ENCODE peak calls at places on chromosomes 16 and 17, in five cellular contexts. I, N, Z, X and Y are unnamed samples.
A peak's percentile ranks its signal among the peaks of the same experiment; 100 is the strongest.

GRCh38 chr16:85148959-85149358 is 36.7 kb upstream of the CIBAR2 start:
- DNase-seq in N (no peak), Z (no peak), I (no peak), X (no peak), Y (peak; percentile 74)

GRCh38 chr17:29572691-29573557 is 4.4 kb downstream of the TP53I13 start:
- DNase-seq in I (peak; percentile 54), X (peak; percentile 83), N (peak; percentile 68), Z (peak; percentile 85), Y (peak; percentile 74)

GRCh38 chr16:72924918-72925630 is 122.9 kb downstream of the ZFHX3 start:
- DNase-seq in N (no peak), I (no peak), X (no peak), Z (no peak), Y (no peak)

GRCh38 chr16:88087517-88087877 is 136.3 kb downstream of the BANP start:
- DNase-seq in I (no peak), Z (no peak), X (no peak), N (no peak), Y (no peak)

GRCh38 chr17:60451071-60451470 is 28.8 kb downstream of the CHCT1 start:
- DNase-seq in X (no peak), I (no peak), Z (no peak), N (no peak), Y (no peak)

GRCh38 chr16:30741461-30741914 is 6.7 kb upstream of the PHKG2 start:
- DNase-seq in Z (no peak), X (peak; percentile 99), N (peak; percentile 63), I (no peak), Y (peak; percentile 92)

GRCh38 chr16:89112377-89113151 is 18.9 kb downstream of the ACSF3 start:
- DNase-seq in Z (no peak), X (no peak), I (no peak), N (no peak), Y (no peak)

GRCh38 chr17:69448431-69449102 is 34.1 kb downstream of the MAP2K6 start:
- DNase-seq in I (peak; percentile 73), X (no peak), N (peak; percentile 96), Z (peak; percentile 76), Y (peak; percentile 16)

GRCh38 chr17:76265624-76266243 is 586 bp downstream of the UBALD2 start:
- DNase-seq in N (no peak), X (peak; percentile 59), Z (peak; percentile 79), I (peak; percentile 55), Y (peak; percentile 67)

GRCh38 chr17:41773731-41774193 is 12.7 kb downstream of the JUP start:
- DNase-seq in Z (no peak), N (no peak), I (no peak), X (no peak), Y (peak; percentile 77)

GRCh38 chr17:51537996-51538550 is 277.7 kb downstream of the UTP18 start:
- DNase-seq in I (no peak), N (no peak), Z (no peak), X (no peak), Y (no peak)

GRCh38 chr16:85949787-85950186 is 50.8 kb downstream of the IRF8 start:
- DNase-seq in X (no peak), I (no peak), N (no peak), Z (no peak), Y (no peak)

GRCh38 chr16:84136331-84137125 is 8.4 kb downstream of the HSDL1 start:
- DNase-seq in N (no peak), X (no peak), Z (no peak), I (no peak), Y (no peak)

GRCh38 chr17:83056583-83057396 is 22.6 kb upstream of the METRNL start:
- DNase-seq in I (no peak), Z (peak; percentile 41), N (peak; percentile 28), X (peak; percentile 12), Y (no peak)

GRCh38 chr17:44360826-44361225 is 2.8 kb downstream of the FAM171A2 start:
- DNase-seq in N (no peak), X (no peak), Z (no peak), I (peak; percentile 52), Y (peak; percentile 60)

GRCh38 chr16:35574454-35575431 is 2115.3 kb downstream of the TP53TG3F start:
- DNase-seq in Z (no peak), I (no peak), N (no peak), X (no peak), Y (no peak)

GRCh38 chr17:12118617-12119016 is 97.9 kb downstream of the MAP2K4 start:
- DNase-seq in X (no peak), Z (no peak), N (no peak), I (no peak), Y (no peak)

GRCh38 chr16:85662036-85662812 is 26.5 kb downstream of the GINS2 start:
- DNase-seq in I (peak; percentile 84), N (no peak), Z (no peak), X (no peak), Y (no peak)

GRCh38 chr17:67105213-67105612 is 60.9 kb downstream of the CACNG1 start:
- DNase-seq in N (no peak), I (no peak), X (peak; percentile 23), Z (no peak), Y (peak; percentile 49)

GRCh38 chr16:85577899-85578598 is 35.1 kb upstream of the GSE1 start:
- DNase-seq in Z (no peak), I (no peak), N (no peak), X (no peak), Y (no peak)

GRCh38 chr16:49776085-49776501 is 79.8 kb downstream of the ZNF423 start:
- DNase-seq in N (peak; percentile 84), I (no peak), Z (peak; percentile 77), X (no peak), Y (peak; percentile 18)

GRCh38 chr17:77476498-77476897 is 335.7 kb downstream of the SEC14L1 start:
- DNase-seq in X (no peak), I (no peak), N (no peak), Z (no peak), Y (no peak)

DNA sequence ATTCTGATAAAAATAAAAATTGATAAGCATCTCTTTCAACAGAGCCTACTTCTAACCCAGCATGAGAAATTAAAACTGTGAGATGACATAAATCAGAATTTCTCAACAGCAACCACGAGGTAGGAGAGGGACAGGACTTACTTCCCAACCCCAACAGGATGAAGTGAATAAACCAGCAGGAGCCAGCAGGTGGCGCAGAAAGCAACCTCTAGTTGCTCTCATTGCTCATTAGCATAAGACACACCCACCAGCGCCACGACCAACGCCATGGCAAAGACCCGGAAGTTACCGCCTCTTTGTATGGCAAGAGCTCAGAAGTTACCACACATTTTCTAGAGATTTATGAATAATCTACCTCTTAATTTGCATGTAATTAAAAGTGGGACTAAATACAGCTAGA is 189.4 kb upstream of the CDH8 start:
- DNase-seq in I (peak; percentile 17), X (peak; percentile 47), Z (peak; percentile 92), N (peak; percentile 91), Y (peak; percentile 88)
- H2AK5ac ChIP-seq in I (no peak overlapping the region), X (no peak overlapping the region), Z (no peak overlapping the region), N (no peak overlapping the region), Y (no peak overlapping the region)

DNA sequence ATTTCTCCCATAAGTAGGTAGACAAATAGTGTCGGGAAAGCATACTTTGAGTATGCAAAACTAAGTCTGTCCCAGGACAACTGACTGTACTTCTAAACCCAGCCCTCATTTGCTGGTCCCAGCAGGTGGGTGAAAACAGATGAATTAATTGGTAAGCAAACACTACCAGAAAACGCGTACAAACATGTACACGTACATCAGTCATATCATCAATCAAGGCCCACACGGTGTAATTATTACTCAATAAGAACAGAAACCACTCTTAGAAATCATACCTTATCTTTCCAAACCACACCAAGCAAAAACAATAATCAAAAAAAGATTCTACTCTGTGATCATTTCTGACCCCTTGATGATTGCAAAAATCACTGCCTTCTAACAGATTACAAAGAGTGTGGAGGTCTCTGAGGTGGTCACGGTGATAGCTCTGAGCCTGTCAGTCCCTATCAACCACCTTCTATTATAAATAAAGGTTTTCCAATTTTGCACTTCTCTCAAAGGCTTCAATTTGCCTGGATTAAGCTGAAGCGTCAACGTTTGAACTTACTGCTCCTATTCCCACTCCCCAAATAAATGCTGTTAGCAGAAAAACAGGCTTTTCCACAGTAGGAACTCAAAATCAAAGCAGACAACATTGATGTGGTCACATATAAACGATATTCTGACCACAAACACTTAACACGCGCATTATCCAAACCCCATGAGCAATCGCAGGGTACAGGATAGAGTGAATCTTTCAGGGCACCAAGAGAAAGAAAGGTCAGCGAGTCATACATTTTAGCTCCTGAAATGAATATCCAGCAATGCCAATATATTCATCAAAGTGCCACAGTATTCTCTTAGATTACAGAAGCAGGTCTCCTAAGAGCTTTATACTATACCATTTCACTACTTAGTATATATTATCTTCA is 211.9 kb downstream of the STX8 start:
- DNase-seq in N (no peak), X (no peak), I (no peak), Z (no peak), Y (peak; percentile 74)
- H2BK12ac ChIP-seq in N (no peak overlapping the region), X (no peak overlapping the region), I (no peak overlapping the region), Z (no peak overlapping the region), Y (no peak overlapping the region)

GRCh38 chr17:5249615-5250014 is 15.0 kb upstream of the SCIMP start:
- DNase-seq in N (peak; percentile 77), X (peak; percentile 98), Z (peak; percentile 66), I (peak; percentile 58), Y (peak; percentile 86)
- H2AK5ac ChIP-seq in N (no peak overlapping the region), X (no peak overlapping the region), Z (no peak overlapping the region), I (no peak overlapping the region), Y (no peak overlapping the region)

DNA sequence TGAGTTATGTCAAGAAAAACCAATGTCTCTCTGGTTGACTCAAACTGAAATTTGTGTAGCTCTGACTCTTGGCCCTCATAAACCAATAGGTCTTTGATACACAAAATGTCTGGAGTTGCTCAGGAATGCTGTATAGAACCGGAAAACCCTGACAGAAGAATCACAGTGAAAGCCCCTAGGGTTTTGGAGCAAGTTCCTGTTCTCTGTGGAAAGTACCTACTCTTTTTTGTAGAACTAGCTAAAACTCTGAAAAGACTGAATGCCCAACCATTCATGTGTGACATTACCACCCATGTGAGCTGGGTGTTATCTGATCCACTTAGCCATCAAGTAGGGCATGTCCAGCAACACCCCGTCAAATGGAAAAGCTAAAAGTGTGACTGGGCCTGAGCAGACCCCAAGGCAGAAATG is 28.8 kb downstream of the CCL4 start:
- DNase-seq in N (no peak), X (peak; percentile 37), Z (no peak), I (no peak), Y (no peak)
- H2BK12ac ChIP-seq in N (no peak overlapping the region), X (no peak overlapping the region), Z (no peak overlapping the region), I (no peak overlapping the region), Y (no peak overlapping the region)